ENCODE peak calls at places on chromosomes 6 and 20, in eight cellular contexts. P is CD8-positive, alpha-beta memory T cell; S is posterior cingulate gyrus; L is iris pigment epithelial cell; O is RWPE1; Y is adrenal gland; R is glutamatergic neuron; J is psoas muscle. F is an unnamed sample.

GRCh38 chr20:25227317-25227831 is 20.5 kb upstream of the PYGB start:
- DNase-seq in O (peak; percentile 61), R (no peak), P (no peak), S (peak; percentile 61), J (no peak), Y (peak; percentile 62), L (peak; percentile 74), F (no peak)

GRCh38 chr20:56463428-56463827 is 5.0 kb upstream of the RTF2 start:
- DNase-seq in R (no peak), Y (no peak), O (no peak), P (peak; percentile 10), J (no peak), S (no peak), L (no peak), F (no peak)

GRCh38 chr6:116268589-116269293 is 11.0 kb downstream of the TSPYL1 start:
- DNase-seq in S (no peak), L (peak; percentile 83), R (no peak), O (peak; percentile 68), Y (no peak), P (no peak), J (no peak), F (no peak)

GRCh38 chr6:53020005-53020744 is 25.1 kb upstream of the GSTA4 start:
- DNase-seq in P (no peak), J (no peak), L (peak; percentile 92), Y (no peak), R (no peak), S (no peak), O (no peak), F (no peak)

GRCh38 chr6:125546827-125547226 is 202.6 kb upstream of the HEY2 start:
- DNase-seq in J (no peak), Y (no peak), O (no peak), P (no peak), L (no peak), S (no peak), R (no peak), F (no peak)

GRCh38 chr6:43705996-43706395 is 18.4 kb upstream of the MRPS18A start:
- DNase-seq in P (no peak), S (no peak), R (no peak), Y (no peak), L (peak; percentile 27), J (no peak), O (no peak), F (no peak)

GRCh38 chr6:148745926-148746325 is 904 bp upstream of the UST start:
- DNase-seq in P (no peak), L (no peak), Y (no peak), S (no peak), O (no peak), R (no peak), J (no peak), F (no peak)

GRCh38 chr20:46255440-46256104 is 52.7 kb downstream of the CDH22 start:
- DNase-seq in P (no peak), O (peak; percentile 97), Y (peak; percentile 86), R (no peak), S (peak; percentile 92), L (peak; percentile 33), J (peak; percentile 82), F (peak; percentile 97)

GRCh38 chr6:43840490-43841218 is 70.6 kb downstream of the VEGFA start:
- DNase-seq in S (no peak), R (no peak), J (no peak), L (peak; percentile 48), P (no peak), Y (no peak), O (no peak), F (no peak)

GRCh38 chr20:3541887-3542721 is 71.3 kb downstream of the ATRN start:
- DNase-seq in P (no peak), R (no peak), Y (peak; percentile 63), L (no peak), J (no peak), S (no peak), O (no peak), F (no peak)

GRCh38 chr6:30163090-30163917 is at the start of gene TRIM15:
- DNase-seq in Y (no peak), L (no peak), P (no peak), S (peak; percentile 75), O (peak; percentile 60), R (no peak), J (no peak), F (no peak)

GRCh38 chr6:130324657-130325056 is 41.2 kb upstream of the TMEM200A start:
- DNase-seq in R (no peak), O (no peak), P (no peak), Y (peak; percentile 16), L (peak; percentile 81), S (no peak), J (no peak), F (no peak)

GRCh38 chr6:312704-313485 is 20.6 kb downstream of the DUSP22 start:
- DNase-seq in P (no peak), S (no peak), Y (no peak), O (no peak), L (no peak), J (no peak), R (no peak), F (no peak)

GRCh38 chr6:4776493-4776966 is 326 bp downstream of the CDYL start:
- DNase-seq in O (no peak), R (peak; percentile 73), J (no peak), Y (no peak), S (no peak), P (peak; percentile 31), L (peak; percentile 66), F (peak; percentile 37)

GRCh38 chr6:88492824-88493223 is 326.7 kb upstream of the CNR1 start:
- DNase-seq in P (no peak), O (peak; percentile 26), S (no peak), L (peak; percentile 54), Y (peak; percentile 17), R (no peak), J (no peak), F (no peak)

GRCh38 chr6:135030532-135031178 is 24.0 kb downstream of the HBS1L start:
- DNase-seq in P (no peak), Y (no peak), S (no peak), L (peak; percentile 82), R (no peak), J (no peak), O (no peak), F (no peak)

GRCh38 chr6:46925563-46926253 is 4.0 kb upstream of the ADGRF5 start:
- DNase-seq in O (peak; percentile 64), Y (peak; percentile 36), R (no peak), S (no peak), L (peak; percentile 91), P (no peak), J (no peak), F (no peak)

GRCh38 chr20:31560094-31560899 is 44.8 kb upstream of the ID1 start:
- DNase-seq in S (peak; percentile 95), O (peak; percentile 76), J (peak; percentile 85), L (peak; percentile 91), Y (peak; percentile 63), R (peak; percentile 94), P (peak; percentile 65), F (peak; percentile 78)

GRCh38 chr6:125808060-125808459 is 17.3 kb downstream of the NCOA7 start:
- DNase-seq in J (no peak), P (no peak), S (no peak), Y (no peak), L (no peak), O (no peak), R (no peak), F (no peak)